ENCODE peak calls at places on chromosome 15, in ten cellular contexts. One of them, this sample, is unnamed.

GRCh38 chr15:100723323-100723801 is 121.0 kb downstream of the ASB7 start:
- DNase-seq in Karpas-422: no peak
- DNase-seq in NCI-H82: no peak
- DNase-seq in amniotic epithelial cell: peak; percentile 53
- DNase-seq in colonic mucosa: peak; percentile 11
- DNase-seq in transverse colon: no peak
- DNase-seq in activated gamma-delta T cell treated with Interleukin-2 at 50 U/mL for 16 hours: no peak
- DNase-seq in NCI-H1092: no peak
- DNase-seq in cardiac muscle cell: no peak
- DNase-seq in midbrain: no peak
- DNase-seq in this sample: no peak

GRCh38 chr15:68345481-68345880 is 67.9 kb downstream of the FEM1B start:
- DNase-seq in activated gamma-delta T cell treated with Interleukin-2 at 50 U/mL for 16 hours: no peak
- DNase-seq in amniotic epithelial cell: no peak
- DNase-seq in Karpas-422: no peak
- DNase-seq in NCI-H82: peak; percentile 13
- DNase-seq in colonic mucosa: no peak
- DNase-seq in transverse colon: no peak
- DNase-seq in cardiac muscle cell: no peak
- DNase-seq in NCI-H1092: no peak
- DNase-seq in midbrain: no peak
- DNase-seq in this sample: no peak

GRCh38 chr15:97081666-97082226 is 751.2 kb downstream of the NR2F2 start:
- DNase-seq in midbrain: no peak
- DNase-seq in cardiac muscle cell: no peak
- DNase-seq in NCI-H82: no peak
- DNase-seq in NCI-H1092: no peak
- DNase-seq in colonic mucosa: no peak
- DNase-seq in activated gamma-delta T cell treated with Interleukin-2 at 50 U/mL for 16 hours: no peak
- DNase-seq in amniotic epithelial cell: no peak
- DNase-seq in transverse colon: no peak
- DNase-seq in Karpas-422: no peak
- DNase-seq in this sample: no peak

GRCh38 chr15:57218826-57219576 is 157.3 kb upstream of the CGNL1 start:
- DNase-seq in NCI-H82: peak; percentile 98
- DNase-seq in midbrain: no peak
- DNase-seq in NCI-H1092: peak; percentile 80
- DNase-seq in Karpas-422: peak; percentile 70
- DNase-seq in cardiac muscle cell: peak; percentile 96
- DNase-seq in colonic mucosa: no peak
- DNase-seq in activated gamma-delta T cell treated with Interleukin-2 at 50 U/mL for 16 hours: no peak
- DNase-seq in amniotic epithelial cell: peak; percentile 76
- DNase-seq in transverse colon: no peak
- DNase-seq in this sample: no peak

GRCh38 chr15:65097651-65098263 is 17.2 kb downstream of the UBAP1L start:
- DNase-seq in cardiac muscle cell: no peak
- DNase-seq in Karpas-422: no peak
- DNase-seq in midbrain: no peak
- DNase-seq in colonic mucosa: no peak
- DNase-seq in activated gamma-delta T cell treated with Interleukin-2 at 50 U/mL for 16 hours: no peak
- DNase-seq in transverse colon: no peak
- DNase-seq in NCI-H1092: no peak
- DNase-seq in NCI-H82: no peak
- DNase-seq in amniotic epithelial cell: no peak
- DNase-seq in this sample: no peak

GRCh38 chr15:59329570-59330350 is 42.9 kb downstream of the MYO1E start:
- DNase-seq in midbrain: no peak
- DNase-seq in amniotic epithelial cell: peak; percentile 94
- DNase-seq in NCI-H82: no peak
- DNase-seq in activated gamma-delta T cell treated with Interleukin-2 at 50 U/mL for 16 hours: no peak
- DNase-seq in colonic mucosa: no peak
- DNase-seq in NCI-H1092: no peak
- DNase-seq in transverse colon: no peak
- DNase-seq in cardiac muscle cell: peak; percentile 91
- DNase-seq in Karpas-422: no peak
- DNase-seq in this sample: no peak

GRCh38 chr15:39767921-39768320 is 14.7 kb downstream of the FSIP1 start:
- DNase-seq in transverse colon: no peak
- DNase-seq in Karpas-422: no peak
- DNase-seq in colonic mucosa: no peak
- DNase-seq in NCI-H82: peak; percentile 71
- DNase-seq in cardiac muscle cell: no peak
- DNase-seq in amniotic epithelial cell: no peak
- DNase-seq in NCI-H1092: no peak
- DNase-seq in activated gamma-delta T cell treated with Interleukin-2 at 50 U/mL for 16 hours: no peak
- DNase-seq in midbrain: no peak
- DNase-seq in this sample: no peak

GRCh38 chr15:44034933-44035624 is 160.0 kb downstream of the FRMD5 start:
- DNase-seq in transverse colon: no peak
- DNase-seq in midbrain: no peak
- DNase-seq in cardiac muscle cell: peak; percentile 83
- DNase-seq in amniotic epithelial cell: peak; percentile 38
- DNase-seq in colonic mucosa: no peak
- DNase-seq in NCI-H1092: no peak
- DNase-seq in Karpas-422: no peak
- DNase-seq in NCI-H82: no peak
- DNase-seq in activated gamma-delta T cell treated with Interleukin-2 at 50 U/mL for 16 hours: no peak
- DNase-seq in this sample: no peak

GRCh38 chr15:100596792-100597191 is 5.2 kb downstream of the LINS1 start:
- DNase-seq in activated gamma-delta T cell treated with Interleukin-2 at 50 U/mL for 16 hours: peak; percentile 86
- DNase-seq in cardiac muscle cell: peak; percentile 54
- DNase-seq in midbrain: no peak
- DNase-seq in transverse colon: peak; percentile 48
- DNase-seq in colonic mucosa: peak; percentile 29
- DNase-seq in NCI-H82: no peak
- DNase-seq in Karpas-422: peak; percentile 34
- DNase-seq in NCI-H1092: no peak
- DNase-seq in amniotic epithelial cell: peak; percentile 72
- DNase-seq in this sample: no peak

GRCh38 chr15:77507911-77508310 is 87.2 kb downstream of the HMG20A start:
- DNase-seq in NCI-H1092: no peak
- DNase-seq in activated gamma-delta T cell treated with Interleukin-2 at 50 U/mL for 16 hours: no peak
- DNase-seq in cardiac muscle cell: peak; percentile 86
- DNase-seq in NCI-H82: no peak
- DNase-seq in transverse colon: no peak
- DNase-seq in amniotic epithelial cell: no peak
- DNase-seq in midbrain: peak; percentile 86
- DNase-seq in colonic mucosa: no peak
- DNase-seq in Karpas-422: no peak
- DNase-seq in this sample: no peak

GRCh38 chr15:38627684-38628277 is 63.2 kb upstream of the RASGRP1 start:
- DNase-seq in amniotic epithelial cell: peak; percentile 35
- DNase-seq in NCI-H1092: no peak
- DNase-seq in transverse colon: no peak
- DNase-seq in midbrain: no peak
- DNase-seq in activated gamma-delta T cell treated with Interleukin-2 at 50 U/mL for 16 hours: no peak
- DNase-seq in Karpas-422: no peak
- DNase-seq in colonic mucosa: no peak
- DNase-seq in NCI-H82: no peak
- DNase-seq in cardiac muscle cell: peak; percentile 9
- DNase-seq in this sample: no peak